ENCODE peak calls at places on chromosomes 5 and 9, in six cellular contexts. One of them, this sample, is unnamed.

GRCh38 chr5:73780297-73781080 is 154.5 kb downstream of the ARHGEF28 start:
- DNase-seq in skeletal muscle cell: no peak
- DNase-seq in mesothelial cell of epicardium: no peak
- DNase-seq in cardiac muscle cell: no peak
- DNase-seq in pons: no peak
- DNase-seq in lung: no peak
- DNase-seq in this sample: no peak

GRCh38 chr5:108481355-108481931 is 99.5 kb upstream of the FBXL17 start:
- DNase-seq in cardiac muscle cell: peak
- DNase-seq in pons: peak
- DNase-seq in skeletal muscle cell: no peak
- DNase-seq in mesothelial cell of epicardium: no peak
- DNase-seq in lung: no peak
- DNase-seq in this sample: no peak

GRCh38 chr5:76162335-76162734 is 79.2 kb downstream of the SV2C start:
- DNase-seq in pons: no peak
- DNase-seq in mesothelial cell of epicardium: no peak
- DNase-seq in cardiac muscle cell: no peak
- DNase-seq in skeletal muscle cell: no peak
- DNase-seq in lung: no peak
- DNase-seq in this sample: no peak

GRCh38 chr5:74519161-74519571 is 121.4 kb downstream of the ENC1 start:
- DNase-seq in skeletal muscle cell: no peak
- DNase-seq in pons: no peak
- DNase-seq in cardiac muscle cell: no peak
- DNase-seq in mesothelial cell of epicardium: no peak
- DNase-seq in lung: no peak
- DNase-seq in this sample: no peak

GRCh38 chr9:126049088-126049487 is 277.5 kb upstream of the MVB12B start:
- DNase-seq in mesothelial cell of epicardium: no peak
- DNase-seq in cardiac muscle cell: no peak
- DNase-seq in lung: no peak
- DNase-seq in skeletal muscle cell: no peak
- DNase-seq in pons: no peak
- DNase-seq in this sample: no peak

GRCh38 chr5:108104448-108104847 is 277.4 kb downstream of the FBXL17 start:
- DNase-seq in lung: no peak
- DNase-seq in skeletal muscle cell: no peak
- DNase-seq in pons: no peak
- DNase-seq in mesothelial cell of epicardium: no peak
- DNase-seq in cardiac muscle cell: no peak
- DNase-seq in this sample: no peak

GRCh38 chr5:140109818-140110733 is 3.8 kb upstream of the PURA start:
- DNase-seq in lung: no peak
- DNase-seq in mesothelial cell of epicardium: no peak
- DNase-seq in skeletal muscle cell: no peak
- DNase-seq in cardiac muscle cell: no peak
- DNase-seq in pons: no peak
- DNase-seq in this sample: no peak

GRCh38 chr5:87069974-87070608 is 197.6 kb upstream of the RASA1 start:
- DNase-seq in skeletal muscle cell: peak
- DNase-seq in pons: peak
- DNase-seq in lung: no peak
- DNase-seq in mesothelial cell of epicardium: no peak
- DNase-seq in cardiac muscle cell: peak
- DNase-seq in this sample: no peak

GRCh38 chr9:14960881-14961280 is 50.7 kb upstream of the FREM1 start:
- DNase-seq in pons: no peak
- DNase-seq in lung: no peak
- DNase-seq in skeletal muscle cell: no peak
- DNase-seq in mesothelial cell of epicardium: no peak
- DNase-seq in cardiac muscle cell: no peak
- DNase-seq in this sample: no peak

GRCh38 chr5:78972654-78973428 is 12.3 kb downstream of the ARSB start:
- DNase-seq in pons: peak
- DNase-seq in lung: no peak
- DNase-seq in mesothelial cell of epicardium: peak
- DNase-seq in cardiac muscle cell: peak
- DNase-seq in skeletal muscle cell: peak
- DNase-seq in this sample: no peak

GRCh38 chr9:37374892-37375291 is 47.6 kb upstream of the GRHPR start:
- DNase-seq in cardiac muscle cell: no peak
- DNase-seq in skeletal muscle cell: no peak
- DNase-seq in pons: no peak
- DNase-seq in lung: no peak
- DNase-seq in mesothelial cell of epicardium: no peak
- DNase-seq in this sample: no peak

GRCh38 chr9:71783120-71783523 is 14.8 kb upstream of the CEMIP2 start:
- DNase-seq in pons: no peak
- DNase-seq in cardiac muscle cell: no peak
- DNase-seq in lung: no peak
- DNase-seq in skeletal muscle cell: no peak
- DNase-seq in mesothelial cell of epicardium: no peak
- DNase-seq in this sample: peak

GRCh38 chr5:194603-195209 is 3.4 kb downstream of the LRRC14B start:
- DNase-seq in lung: no peak
- DNase-seq in mesothelial cell of epicardium: no peak
- DNase-seq in pons: no peak
- DNase-seq in skeletal muscle cell: no peak
- DNase-seq in cardiac muscle cell: no peak
- DNase-seq in this sample: no peak

GRCh38 chr5:130912088-130912487 is 253.0 kb downstream of the HINT1 start:
- DNase-seq in skeletal muscle cell: no peak
- DNase-seq in pons: no peak
- DNase-seq in cardiac muscle cell: peak
- DNase-seq in mesothelial cell of epicardium: no peak
- DNase-seq in lung: no peak
- DNase-seq in this sample: no peak

GRCh38 chr5:112006721-112007120 is 249.7 kb upstream of the NREP start:
- DNase-seq in pons: no peak
- DNase-seq in mesothelial cell of epicardium: no peak
- DNase-seq in skeletal muscle cell: peak
- DNase-seq in cardiac muscle cell: peak
- DNase-seq in lung: no peak
- DNase-seq in this sample: no peak

This sample was measured in ureter.